ENCODE peak calls at places on chromosomes 7 and 10, in four cellular contexts. G is IMR-90, Y is foreskin fibroblast, T is tibial artery. C is an unnamed sample.

GRCh38 chr7:158774916-158775315 is 54.4 kb downstream of the ESYT2 start:
- DNase-seq in G (peak; percentile 39), Y (no peak), T (no peak), C (no peak)

GRCh38 chr10:132417957-132418441 is 21.0 kb downstream of the PWWP2B start:
- DNase-seq in G (no peak), Y (no peak), T (no peak), C (no peak)

GRCh38 chr7:151876899-151877777 is at the start of gene PRKAG2:
- DNase-seq in G (no peak), Y (peak; percentile 67), T (peak; percentile 86), C (peak; percentile 70)

GRCh38 chr7:39510738-39511372 is 55.3 kb upstream of the YAE1 start:
- DNase-seq in G (peak; percentile 45), Y (peak; percentile 54), T (no peak), C (no peak)

GRCh38 chr7:80533287-80533686 is 21.4 kb upstream of the GNAT3 start:
- DNase-seq in G (peak; percentile 44), Y (peak; percentile 69), T (no peak), C (no peak)

GRCh38 chr7:78499283-78499682 is 700.7 kb downstream of the PHTF2 start:
- DNase-seq in G (peak; percentile 46), Y (peak; percentile 35), T (no peak), C (no peak)

GRCh38 chr7:2575733-2576350 is 17.1 kb downstream of the IQCE start:
- DNase-seq in G (peak; percentile 46), Y (peak; percentile 22), T (no peak), C (no peak)

GRCh38 chr10:22655312-22655973 is 58.9 kb downstream of the PIP4K2A start:
- DNase-seq in G (peak; percentile 92), Y (peak; percentile 88), T (no peak), C (no peak)

GRCh38 chr7:98288064-98288823 is 6.8 kb downstream of the BRI3 start:
- DNase-seq in G (no peak), Y (no peak), T (no peak), C (no peak)

GRCh38 chr7:123627859-123628258 is 26.2 kb downstream of the ASB15 start:
- DNase-seq in G (no peak), Y (no peak), T (no peak), C (no peak)

GRCh38 chr7:101390901-101391301 is 28.2 kb downstream of the COL26A1 start:
- DNase-seq in G (no peak), Y (peak; percentile 93), T (no peak), C (peak; percentile 68)

GRCh38 chr10:79158402-79159097 is 89.8 kb downstream of the ZMIZ1 start:
- DNase-seq in G (no peak), Y (no peak), T (no peak), C (peak; percentile 65)

GRCh38 chr7:121369462-121369861 is 26.6 kb downstream of the FAM3C start:
- DNase-seq in G (peak; percentile 51), Y (peak; percentile 69), T (no peak), C (no peak)

GRCh38 chr10:91711885-91712284 is 79.0 kb upstream of the PPP1R3C start:
- DNase-seq in G (no peak), Y (peak; percentile 9), T (no peak), C (no peak)

GRCh38 chr10:132457328-132458070 is 60.5 kb downstream of the PWWP2B start:
- DNase-seq in G (no peak), Y (no peak), T (peak; percentile 61), C (peak; percentile 15)

GRCh38 chr10:71220689-71221540 is 8.5 kb downstream of the UNC5B start:
- DNase-seq in G (no peak), Y (no peak), T (peak; percentile 48), C (peak; percentile 8)

GRCh38 chr10:132096223-132096622 is 30.5 kb downstream of the JAKMIP3 start:
- DNase-seq in G (peak; percentile 15), Y (peak; percentile 19), T (no peak), C (no peak)

GRCh38 chr10:58282615-58283014 is 13.7 kb downstream of the CISD1 start:
- DNase-seq in G (no peak), Y (no peak), T (no peak), C (no peak)

GRCh38 chr7:44415510-44415909 is 74.9 kb downstream of the NUDCD3 start:
- DNase-seq in G (peak; percentile 20), Y (no peak), T (no peak), C (no peak)

GRCh38 chr7:5689118-5689517 is 92.3 kb downstream of the RNF216 start:
- DNase-seq in G (peak; percentile 69), Y (peak; percentile 51), T (peak; percentile 65), C (no peak)

GRCh38 chr10:101444058-101444457 is 90.1 kb downstream of the BTRC start:
- DNase-seq in G (peak; percentile 17), Y (peak; percentile 9), T (no peak), C (no peak)

GRCh38 chr10:71103969-71104368 is 108.4 kb upstream of the UNC5B start:
- DNase-seq in G (no peak), Y (no peak), T (no peak), C (no peak)

GRCh38 chr10:132916421-132916841 is 25.9 kb downstream of the CFAP46 start:
- DNase-seq in G (no peak), Y (no peak), T (no peak), C (no peak)

GRCh38 chr7:1354661-1355567 is 104.4 kb downstream of the MICALL2 start:
- DNase-seq in G (no peak), Y (no peak), T (peak; percentile 41), C (no peak)

C was measured in BE2C.